ENCODE peak calls at places on chromosomes 4 and X, in six cellular contexts. B is H1, K is uterus, O is gastrocnemius medialis, Y is GM12891, X is A549. H is an unnamed sample.

GRCh38 chr4:149161247-149161646 is 654.4 kb downstream of the IQCM start:
- DNase-seq in B (no peak), K (no peak), O (no peak), Y (no peak), X (no peak), H (no peak)

GRCh38 chr4:79913581-79913980 is 159.4 kb downstream of the ANTXR2 start:
- DNase-seq in B (no peak), K (no peak), O (no peak), Y (no peak), X (no peak), H (peak; percentile 21)

GRCh38 chrX:103254171-103254824 is 657 bp downstream of the TCEAL8 start:
- DNase-seq in B (peak; percentile 73), K (peak; percentile 56), O (peak; percentile 9), Y (no peak), X (peak; percentile 21), H (peak; percentile 79)

GRCh38 chr4:136742330-136742729 is 790.0 kb downstream of the PCDH18 start:
- DNase-seq in B (no peak), K (no peak), O (no peak), Y (no peak), X (peak; percentile 6), H (no peak)

GRCh38 chrX:75107863-75108509 is 48.1 kb downstream of the ABCB7 start:
- DNase-seq in B (no peak), K (no peak), O (peak; percentile 20), Y (no peak), X (no peak), H (no peak)

GRCh38 chr4:158112612-158113011 is 60.2 kb downstream of the GASK1B start:
- DNase-seq in B (no peak), K (no peak), O (no peak), Y (no peak), X (peak; percentile 0), H (no peak)

GRCh38 chr4:183408791-183409190 is 35.6 kb upstream of the CDKN2AIP start:
- DNase-seq in B (no peak), K (no peak), O (no peak), Y (no peak), X (no peak), H (no peak)

GRCh38 chrX:123087326-123087725 is 96.8 kb upstream of the GRIA3 start:
- DNase-seq in B (no peak), K (no peak), O (no peak), Y (no peak), X (peak; percentile 38), H (no peak)

GRCh38 chrX:40772290-40772689 is 36.9 kb upstream of the MED14 start:
- DNase-seq in B (no peak), K (no peak), O (no peak), Y (no peak), X (peak; percentile 18), H (no peak)

DNA sequence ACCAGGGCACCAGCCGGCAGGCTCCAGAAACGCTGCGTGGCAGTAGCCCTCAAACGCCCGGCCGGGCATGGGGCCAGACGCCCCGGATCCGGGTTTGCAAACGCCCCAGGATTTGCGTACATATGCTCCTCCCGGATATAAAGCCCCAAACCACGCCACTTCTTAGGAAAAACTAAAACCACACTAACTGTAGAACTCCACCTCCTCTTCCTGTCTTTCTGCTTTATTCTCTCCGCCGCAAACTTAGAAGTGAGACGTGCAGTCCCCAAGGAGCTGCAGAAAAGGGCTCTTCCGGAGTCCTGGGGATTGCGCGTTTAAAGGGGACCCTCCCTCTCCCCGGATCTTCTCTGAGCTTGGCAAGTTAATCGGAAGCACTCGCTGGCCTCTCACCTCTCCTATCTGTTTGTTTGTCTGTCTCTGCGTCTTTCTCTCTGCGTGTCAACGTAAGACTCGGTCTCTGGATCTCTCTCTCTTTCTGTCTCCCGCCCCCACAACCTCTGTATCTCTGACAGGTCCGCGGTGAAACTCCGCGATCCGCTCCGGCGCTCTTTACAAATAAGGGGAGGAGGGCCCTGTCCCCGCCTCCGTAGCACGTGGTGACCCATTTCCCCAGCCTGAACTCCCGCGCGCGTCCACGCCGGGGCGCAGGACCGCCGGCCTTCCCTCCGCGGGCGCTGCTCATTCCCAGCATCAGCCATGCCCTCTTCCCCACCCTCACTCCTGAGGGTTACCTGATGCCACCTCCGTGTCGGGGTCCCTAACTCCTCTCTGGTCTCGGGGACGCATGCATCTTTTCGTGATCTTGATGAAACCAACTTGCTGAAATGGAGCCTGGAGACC is at the start of gene SLC39A8:
- DNase-seq in B (peak; percentile 89), K (peak; percentile 75), O (peak; percentile 48), Y (peak; percentile 79), X (peak; percentile 89), H (peak; percentile 92)
- TF ChIP-seq POLR2A in B (peak; percentile 51), K (peak; percentile 48), O (no peak), Y (peak; percentile 69), X (no peak), H (peak; percentile 81)

GRCh38 chr4:6748286-6748685 is 32.3 kb downstream of the BLOC1S4 start:
- DNase-seq in B (no peak), K (no peak), O (peak; percentile 11), Y (no peak), X (no peak), H (no peak)

GRCh38 chr4:6747690-6748068 is 31.7 kb downstream of the BLOC1S4 start:
- DNase-seq in B (no peak), K (no peak), O (peak; percentile 11), Y (no peak), X (peak; percentile 52), H (no peak)

GRCh38 chr4:6750302-6751221 is 32.0 kb upstream of the KIAA0232 start:
- DNase-seq in B (no peak), K (no peak), O (no peak), Y (no peak), X (no peak), H (no peak)

GRCh38 chr4:6751611-6752485 is 30.7 kb upstream of the KIAA0232 start:
- DNase-seq in B (no peak), K (no peak), O (no peak), Y (no peak), X (no peak), H (no peak)

DNA sequence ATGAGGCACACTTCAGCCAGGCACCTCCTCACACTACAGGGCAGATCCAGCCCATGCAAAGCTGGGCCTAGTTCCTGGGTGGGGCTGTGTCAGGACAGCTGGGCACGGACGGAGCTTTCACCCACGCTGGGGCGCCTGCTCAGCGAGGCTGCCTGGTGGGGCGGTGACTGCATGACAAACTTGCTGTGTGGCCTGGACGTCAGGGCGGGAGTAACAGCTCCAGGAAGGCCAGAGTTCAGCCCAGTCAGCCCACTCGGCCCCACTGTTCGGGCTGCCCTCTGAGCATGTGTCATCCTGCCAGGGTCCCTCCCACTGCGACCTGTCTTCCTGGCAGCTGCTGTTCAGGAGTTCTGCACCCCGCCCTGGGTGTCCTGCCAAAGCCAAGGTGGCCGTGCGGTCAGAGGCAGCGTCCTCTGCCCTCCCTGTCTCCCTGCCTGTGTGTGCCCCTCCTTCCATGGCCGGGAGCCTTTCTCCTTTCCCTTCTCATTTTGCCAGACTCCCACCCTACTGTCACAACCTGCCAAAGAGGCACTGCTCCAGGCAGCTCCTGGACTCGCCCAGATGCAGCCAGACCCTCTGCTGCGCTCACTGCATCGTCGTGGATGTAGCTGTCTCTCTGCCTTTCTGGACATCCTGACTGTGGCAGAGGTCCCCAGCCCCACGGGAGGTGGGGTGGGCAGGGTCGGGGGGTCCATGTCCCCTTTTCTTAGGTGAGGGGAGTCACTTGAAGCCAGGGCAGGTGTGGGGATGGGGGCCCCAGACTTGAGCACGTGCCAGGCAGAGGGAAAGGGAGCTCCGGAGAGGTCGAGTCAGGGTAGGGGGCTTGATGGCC is 33.0 kb upstream of the KIAA0232 start:
- DNase-seq in B (no peak), K (peak; percentile 61), O (peak; percentile 78), Y (no peak), X (peak; percentile 82), H (peak; percentile 44)
- TF ChIP-seq POLR2A in B (no peak), K (no peak), O (no peak), Y (no peak), X (peak; percentile 14), H (no peak)

GRCh38 chr4:144645621-144646522 is at the start of gene HHIP:
- DNase-seq in B (peak; percentile 64), K (peak; percentile 24), O (no peak), Y (peak; percentile 30), X (peak; percentile 14), H (peak; percentile 42)
- TF ChIP-seq POLR2A in B (no peak), K (peak; percentile 39), O (no peak), Y (no peak), X (no peak), H (no peak)

DNA sequence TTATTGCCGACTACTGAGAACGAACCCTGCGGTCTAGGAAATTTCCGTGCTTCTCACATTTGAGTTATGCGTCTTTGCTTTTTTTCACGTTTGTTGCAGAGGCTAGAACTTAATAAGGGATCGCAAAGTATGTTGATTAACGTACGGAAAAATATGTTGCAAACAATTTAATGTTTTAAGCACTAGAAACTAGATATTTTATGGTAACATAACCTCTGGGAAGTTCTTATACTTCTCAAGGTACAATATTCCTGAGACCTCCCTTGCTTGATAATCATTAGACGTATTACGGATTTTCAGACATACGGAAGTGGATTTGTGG is 636 bp upstream of the PRDM5 start:
- DNase-seq in B (no peak), K (no peak), O (no peak), Y (no peak), X (no peak), H (no peak)
- TF ChIP-seq POLR2A in B (no peak), K (no peak), O (no peak), Y (no peak), X (no peak), H (no peak)